ENCODE peak calls at places on chromosomes 2 and 18, in five cellular contexts. I is mammary epithelial cell, T is neural progenitor cell, J is IMR-90, Q is MM.1S. L is an unnamed sample.

GRCh38 chr2:167052825-167053224 is 164.5 kb downstream of the XIRP2 start:
- DNase-seq in I (peak; percentile 57), T (no peak), J (peak; percentile 84), Q (no peak), L (peak; percentile 59)

GRCh38 chr18:49613741-49614151 is 51.9 kb downstream of the LIPG start:
- DNase-seq in I (no peak), T (peak; percentile 39), J (no peak), Q (no peak), L (peak; percentile 20)

GRCh38 chr2:64487256-64488049 is 33.5 kb downstream of the LGALSL start:
- DNase-seq in I (no peak), T (peak; percentile 31), J (no peak), Q (no peak), L (no peak)

GRCh38 chr2:26982102-26982742 is 11.8 kb downstream of the MAPRE3 start:
- DNase-seq in I (peak; percentile 33), T (peak; percentile 51), J (peak; percentile 36), Q (no peak), L (peak; percentile 37)

GRCh38 chr2:237132799-237133198 is 47.1 kb downstream of the COPS8 start:
- DNase-seq in I (peak; percentile 36), T (peak; percentile 66), J (no peak), Q (no peak), L (no peak)

GRCh38 chr18:45316127-45316526 is 299.1 kb upstream of the SLC14A2 start:
- DNase-seq in I (no peak), T (peak; percentile 9), J (no peak), Q (no peak), L (no peak)

GRCh38 chr2:121092095-121092494 is 192.9 kb downstream of the TFCP2L1 start:
- DNase-seq in I (peak; percentile 39), T (no peak), J (no peak), Q (no peak), L (no peak)

GRCh38 chr2:174815524-174815923 is 51.3 kb upstream of the CHRNA1 start:
- DNase-seq in I (no peak), T (no peak), J (no peak), Q (no peak), L (peak; percentile 28)

GRCh38 chr2:200378652-200379290 is 72.3 kb downstream of the SPATS2L start:
- DNase-seq in I (no peak), T (peak; percentile 33), J (peak; percentile 84), Q (no peak), L (peak; percentile 84)

GRCh38 chr2:220219371-220219770 is 591.9 kb downstream of the SLC4A3 start:
- DNase-seq in I (peak; percentile 96), T (no peak), J (no peak), Q (no peak), L (no peak)

GRCh38 chr2:235162070-235162469 is 210.3 kb downstream of the SH3BP4 start:
- DNase-seq in I (no peak), T (no peak), J (no peak), Q (peak; percentile 6), L (no peak)

GRCh38 chr2:28477645-28478044 is 18.2 kb upstream of the PLB1 start:
- DNase-seq in I (no peak), T (no peak), J (no peak), Q (peak; percentile 11), L (no peak)

GRCh38 chr2:60516383-60516811 is 37.1 kb downstream of the BCL11A start:
- DNase-seq in I (peak; percentile 48), T (no peak), J (peak; percentile 90), Q (no peak), L (peak; percentile 93)
- H2AFZ ChIP-seq in I (peak overlapping the region; percentile 52), T (peak overlapping the region; percentile 1), J (peak overlapping the region; percentile 97), Q (no peak overlapping the region), L (peak overlapping the region; percentile 89)

GRCh38 chr2:96800762-96801463 is 15.2 kb upstream of the CNNM3 start:
- DNase-seq in I (peak; percentile 43), T (peak; percentile 80), J (peak; percentile 41), Q (no peak), L (peak; percentile 36)
- H3K4me2 ChIP-seq in I (no peak overlapping the region), T (no peak overlapping the region), J (no peak overlapping the region), Q (no peak overlapping the region), L (no peak overlapping the region)

GRCh38 chr2:160220545-160221009 is 20.5 kb upstream of the ITGB6 start:
- DNase-seq in I (peak; percentile 100), T (no peak), J (no peak), Q (no peak), L (no peak)
- TF ChIP-seq CTCF in I (peak; percentile 1), T (no peak), J (no peak), Q (no peak), L (no peak)

GRCh38 chr2:149413487-149413886 is 83.1 kb downstream of the LYPD6 start:
- DNase-seq in I (no peak), T (no peak), J (no peak), Q (no peak), L (no peak)
- H2AFZ ChIP-seq in I (no peak overlapping the region), T (no peak overlapping the region), J (no peak overlapping the region), Q (no peak overlapping the region), L (no peak overlapping the region)

GRCh38 chr2:109616184-109616583 is 2.0 kb downstream of the SOWAHC start:
- DNase-seq in I (no peak), T (no peak), J (no peak), Q (no peak), L (no peak)

GRCh38 chr2:109613922-109614714 is at the start of the genes SEPTIN10 and SOWAHC:
- DNase-seq in I (peak; percentile 99), T (peak; percentile 98), J (peak; percentile 99), Q (peak; percentile 95), L (peak; percentile 98)

GRCh38 chr2:109615637-109616144 is 1.5 kb downstream of the SOWAHC start:
- DNase-seq in I (peak; percentile 34), T (peak; percentile 37), J (no peak), Q (no peak), L (no peak)

GRCh38 chr2:109612991-109613921 is 510 bp downstream of the SEPTIN10 start:
- DNase-seq in I (peak; percentile 59), T (peak; percentile 78), J (peak; percentile 61), Q (peak; percentile 58), L (peak; percentile 61)

DNA sequence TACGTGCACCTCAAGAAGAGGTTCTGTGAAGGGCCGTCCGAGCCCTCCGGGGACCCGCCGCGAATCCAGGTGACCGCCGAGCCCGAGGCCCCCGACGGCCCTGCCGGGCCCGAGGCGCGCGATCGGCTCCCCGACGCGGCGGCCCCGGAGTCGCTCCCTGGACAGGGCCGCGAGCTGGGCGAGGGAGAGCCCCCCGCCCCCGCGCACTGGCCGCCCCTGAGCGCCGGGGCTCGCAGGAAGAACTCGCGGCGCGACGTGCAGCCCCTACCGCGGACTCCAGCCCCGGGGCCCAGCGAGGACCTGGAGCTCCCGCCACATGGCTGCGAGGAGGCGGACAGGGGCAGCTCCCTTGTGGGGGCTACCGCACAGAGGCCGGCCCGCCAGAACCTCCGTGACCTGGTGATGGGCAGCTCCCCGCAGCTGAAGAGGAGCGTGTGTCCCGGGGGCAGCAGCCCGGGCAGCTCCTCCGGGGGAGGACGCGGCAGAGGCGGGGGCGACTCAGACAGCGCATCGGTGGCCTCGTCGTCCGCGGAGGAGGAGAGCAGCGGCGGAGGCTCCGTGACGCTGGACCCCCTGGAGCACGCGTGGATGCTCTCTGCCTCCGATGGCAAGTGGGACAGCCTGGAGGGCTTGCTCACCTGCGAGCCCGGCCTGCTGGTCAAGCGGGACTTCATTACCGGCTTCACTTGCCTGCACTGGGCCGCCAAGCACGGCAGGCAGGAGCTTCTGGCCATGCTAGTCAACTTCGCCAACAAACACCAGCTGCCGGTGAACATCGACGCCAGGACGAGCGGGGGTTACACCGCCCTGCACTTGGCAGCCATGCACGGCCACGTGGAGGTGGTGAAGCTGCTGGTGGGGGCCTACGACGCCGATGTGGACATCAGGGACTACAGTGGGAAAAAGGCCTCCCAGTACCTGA is 812 bp downstream of the SOWAHC start:
- DNase-seq in I (peak; percentile 37), T (peak; percentile 60), J (no peak), Q (no peak), L (no peak)
- H3K4me2 ChIP-seq in I (peak overlapping the region; percentile 81), T (peak overlapping the region; percentile 80), J (peak overlapping the region; percentile 91), Q (peak overlapping the region; percentile 37), L (peak overlapping the region; percentile 89)

GRCh38 chr2:109457366-109457765 is 156.4 kb downstream of the SEPTIN10 start:
- DNase-seq in I (no peak), T (no peak), J (no peak), Q (peak; percentile 0), L (no peak)
- TF ChIP-seq CTCF in I (no peak), T (no peak), J (no peak), Q (no peak), L (no peak)